ENCODE peak calls at places on chromosomes 7 and 10, in five cellular contexts. K is IMR-90, G is C1 segment of cervical spinal cord, V is skeletal muscle cell, Y is mesendoderm. P is an unnamed sample.

GRCh38 chr10:7285545-7286322 is 125.1 kb downstream of the SFMBT2 start:
- DNase-seq in K (no peak), G (no peak), V (no peak), Y (no peak), P (no peak)

GRCh38 chr10:86020139-86020538 is 346.5 kb downstream of the GRID1 start:
- DNase-seq in G (no peak), V (no peak), K (no peak), Y (no peak), P (no peak)

GRCh38 chr10:133405844-133406527 is 12.0 kb downstream of the MTG1 start:
- DNase-seq in V (no peak), Y (no peak), K (peak), G (no peak), P (no peak)

GRCh38 chr10:19860107-19860506 is 43.9 kb downstream of the PLXDC2 start:
- DNase-seq in K (no peak), V (no peak), G (no peak), Y (no peak), P (no peak)

GRCh38 chr7:27143022-27143949 is at the start of gene HOXA5:
- DNase-seq in K (peak), G (no peak), Y (peak), V (no peak), P (no peak)

GRCh38 chr7:2567663-2568238 is 9.0 kb downstream of the IQCE start:
- DNase-seq in K (peak), G (no peak), V (no peak), Y (peak), P (peak)

GRCh38 chr7:15323545-15323944 is 238.3 kb downstream of the AGMO start:
- DNase-seq in V (no peak), K (no peak), Y (no peak), G (no peak), P (no peak)

GRCh38 chr10:119981826-119982225 is 89.3 kb downstream of the SEC23IP start:
- DNase-seq in Y (no peak), K (no peak), G (no peak), V (no peak), P (no peak)

GRCh38 chr10:119313645-119314044 is 106.3 kb downstream of the GRK5 start:
- DNase-seq in G (no peak), V (no peak), Y (no peak), K (no peak), P (no peak)

GRCh38 chr10:14507156-14507555 is 176.4 kb upstream of the FRMD4A start:
- DNase-seq in K (no peak), Y (peak), V (no peak), G (no peak), P (no peak)

GRCh38 chr7:27303021-27303420 is 60.4 kb downstream of the EVX1 start:
- DNase-seq in K (no peak), G (no peak), V (no peak), Y (no peak), P (no peak)

GRCh38 chr10:63497321-63497720 is 23.9 kb upstream of the REEP3 start:
- DNase-seq in Y (no peak), V (no peak), G (no peak), K (no peak), P (no peak)

GRCh38 chr10:29736325-29737208 is 101.8 kb upstream of the SVIL start:
- DNase-seq in K (peak), V (no peak), Y (peak), G (no peak), P (peak)

GRCh38 chr10:12405342-12406320 is 56.3 kb downstream of the CAMK1D start:
- DNase-seq in Y (no peak), G (no peak), V (no peak), K (peak), P (no peak)

GRCh38 chr7:24974026-24974832 is 5.7 kb downstream of the OSBPL3 start:
- DNase-seq in Y (no peak), K (no peak), G (no peak), V (no peak), P (no peak)

GRCh38 chr7:132318338-132319318 is 257.6 kb downstream of the PLXNA4 start:
- DNase-seq in V (peak), Y (peak), K (peak), G (peak), P (peak)

GRCh38 chr10:68049289-68050078 is 25.6 kb downstream of the HERC4 start:
- DNase-seq in G (no peak), Y (no peak), K (no peak), V (no peak), P (no peak)

GRCh38 chr10:101778781-101779543 is 3.0 kb upstream of the FGF8 start:
- DNase-seq in V (no peak), K (no peak), G (no peak), Y (peak), P (no peak)

GRCh38 chr7:128831994-128832879 is 2.0 kb downstream of the FLNC start:
- DNase-seq in Y (peak), G (no peak), K (peak), V (peak), P (no peak)

GRCh38 chr10:32061440-32061839 is 5.2 kb upstream of the KIF5B start:
- DNase-seq in V (no peak), G (no peak), K (no peak), Y (no peak), P (no peak)

GRCh38 chr7:112092306-112093090 is 113.7 kb downstream of the DOCK4 start:
- DNase-seq in V (no peak), G (no peak), Y (no peak), K (no peak), P (no peak)

GRCh38 chr7:70614237-70614984 is 517.5 kb upstream of the GALNT17 start:
- DNase-seq in Y (peak), G (no peak), V (peak), K (peak), P (peak)

GRCh38 chr7:41188163-41189130 is 514.4 kb downstream of the INHBA start:
- DNase-seq in V (peak), G (no peak), K (peak), Y (peak), P (no peak)

GRCh38 chr7:151777511-151777880 is 99.4 kb downstream of the PRKAG2 start:
- DNase-seq in Y (no peak), K (no peak), G (no peak), V (no peak), P (no peak)

GRCh38 chr10:11301571-11302111 is 284.0 kb downstream of the CELF2 start:
- DNase-seq in K (no peak), G (no peak), Y (no peak), V (no peak), P (peak)

P was measured in anterior cingulate cortex.